ENCODE peak calls at places on chromosomes 5 and 9, in ten cellular contexts. Z, K, U, B, L, C, P, I, R and N are unnamed samples.

GRCh38 chr5:179906795-179907569 is 715 bp downstream of the TBC1D9B start:
- DNase-seq in I (peak), L (peak), Z (peak), B (peak), R (peak), U (peak), K (no peak), P (peak), C (no peak), N (no peak)

GRCh38 chr9:128340691-128341434 is 536 bp downstream of the SLC27A4 start:
- DNase-seq in K (no peak), B (no peak), Z (peak), I (no peak), C (no peak), U (no peak), L (no peak), R (no peak), P (no peak), N (peak)

GRCh38 chr5:160567031-160567705 is 145.5 kb downstream of the PTTG1 start:
- DNase-seq in P (no peak), Z (no peak), U (no peak), K (no peak), I (no peak), R (no peak), L (no peak), B (no peak), C (no peak), N (no peak)

GRCh38 chr5:144742376-144742775 is 571.7 kb downstream of the KCTD16 start:
- DNase-seq in Z (no peak), B (peak), P (no peak), I (no peak), R (no peak), C (no peak), L (no peak), U (no peak), K (no peak), N (no peak)

GRCh38 chr5:132883261-132883834 is 9.9 kb downstream of the LEAP2 start:
- DNase-seq in R (no peak), P (peak), K (no peak), I (peak), L (peak), Z (peak), B (peak), U (no peak), C (peak), N (no peak)

GRCh38 chr5:73417307-73418035 is 31.1 kb downstream of the FOXD1 start:
- DNase-seq in B (no peak), C (no peak), U (no peak), L (no peak), P (peak), K (no peak), Z (no peak), R (no peak), I (peak), N (peak)

GRCh38 chr5:14686517-14686916 is 22.0 kb downstream of the OTULIN start:
- DNase-seq in R (no peak), K (no peak), Z (no peak), U (no peak), L (no peak), I (no peak), B (no peak), C (no peak), P (no peak), N (no peak)

GRCh38 chr5:76667495-76667894 is 44.3 kb upstream of the F2RL2 start:
- DNase-seq in C (no peak), B (no peak), P (no peak), Z (no peak), K (no peak), U (no peak), L (no peak), I (no peak), R (no peak), N (no peak)

GRCh38 chr9:121972501-121972981 is 120.6 kb downstream of the TTLL11 start:
- DNase-seq in U (no peak), R (no peak), Z (no peak), C (no peak), P (peak), B (no peak), I (peak), K (peak), L (peak), N (no peak)

GRCh38 chr5:79837707-79838620 is 148.3 kb downstream of the CMYA5 start:
- DNase-seq in B (no peak), K (peak), L (no peak), R (no peak), Z (no peak), C (no peak), I (peak), P (no peak), U (no peak), N (no peak)

GRCh38 chr5:173778784-173779304 is 109.3 kb upstream of the CPEB4 start:
- DNase-seq in K (no peak), B (no peak), I (no peak), L (peak), Z (no peak), R (no peak), C (no peak), P (no peak), U (no peak), N (no peak)

GRCh38 chr5:16593630-16594029 is 23.2 kb downstream of the RETREG1 start:
- DNase-seq in B (no peak), P (no peak), L (no peak), U (no peak), C (no peak), Z (no peak), K (no peak), R (no peak), I (no peak), N (no peak)

GRCh38 chr9:93121316-93122241 is 12.5 kb downstream of the NINJ1 start:
- DNase-seq in U (no peak), K (no peak), R (peak), I (no peak), Z (no peak), B (no peak), P (no peak), L (no peak), C (no peak), N (no peak)

GRCh38 chr9:104286792-104287191 is 192.7 kb downstream of the SMC2 start:
- DNase-seq in P (no peak), C (no peak), K (no peak), I (no peak), Z (no peak), B (no peak), L (no peak), R (no peak), U (no peak), N (no peak)

GRCh38 chr5:150401376-150402201 is 11.1 kb downstream of the CD74 start:
- DNase-seq in U (no peak), L (no peak), B (no peak), R (no peak), I (no peak), Z (no peak), P (no peak), C (no peak), K (no peak), N (no peak)

GRCh38 chr9:135722365-135722764 is 20.4 kb downstream of the KCNT1 start:
- DNase-seq in C (no peak), B (no peak), P (no peak), R (no peak), Z (no peak), K (no peak), I (no peak), U (no peak), L (no peak), N (no peak)

GRCh38 chr5:142901476-142902187 is 131.5 kb downstream of the ARHGAP26 start:
- DNase-seq in P (no peak), I (no peak), U (no peak), L (peak), C (no peak), R (no peak), B (peak), K (no peak), Z (no peak), N (no peak)